ENCODE peak calls at places on chromosomes 1 and 21, in ten cellular contexts. J is epithelial cell of esophagus, E is H9, C is AG09309, X is cardiac muscle cell, U is AG04450, N is progenitor cell of endocrine pancreas, D is Calu3, W is pancreas, H is dorsolateral prefrontal cortex. F is an unnamed sample.
A peak's percentile ranks its signal among the peaks of the same experiment; 100 is the strongest.

GRCh38 chr1:87393437-87394085 is 64.9 kb downstream of the LMO4 start:
- DNase-seq in N (no peak), X (no peak), J (no peak), E (no peak), C (no peak), D (no peak), W (no peak), H (no peak), U (no peak), F (no peak)

GRCh38 chr1:155006601-155007101 is 4.0 kb downstream of the ZBTB7B start:
- DNase-seq in U (no peak), X (peak; percentile 41), H (no peak), W (no peak), E (no peak), J (no peak), N (no peak), C (no peak), D (no peak), F (peak; percentile 39)

GRCh38 chr1:17168480-17168878 is 36.4 kb upstream of the PADI1 start:
- DNase-seq in H (no peak), D (no peak), N (no peak), C (peak; percentile 75), W (no peak), E (no peak), J (no peak), X (peak; percentile 70), U (peak; percentile 48), F (peak; percentile 82)

GRCh38 chr1:233859446-233859845 is 45.0 kb upstream of the SLC35F3 start:
- DNase-seq in W (no peak), U (no peak), D (no peak), H (no peak), X (no peak), E (no peak), J (peak; percentile 65), C (no peak), N (no peak), F (no peak)

GRCh38 chr1:10745886-10746455 is 50.5 kb downstream of the CASZ1 start:
- DNase-seq in N (no peak), U (no peak), E (no peak), D (no peak), J (no peak), X (no peak), C (no peak), W (peak; percentile 47), H (no peak), F (no peak)

GRCh38 chr1:92446990-92447681 is 39.6 kb downstream of the GFI1 start:
- DNase-seq in J (peak; percentile 36), N (no peak), H (no peak), C (no peak), U (no peak), W (no peak), E (peak; percentile 36), X (peak; percentile 24), D (no peak), F (peak; percentile 51)

GRCh38 chr1:49098866-49099265 is 322.2 kb upstream of the BEND5 start:
- DNase-seq in E (no peak), H (no peak), U (no peak), X (no peak), J (no peak), C (no peak), N (no peak), D (no peak), W (no peak), F (no peak)

GRCh38 chr1:76299036-76299435 is 224.5 kb downstream of the ST6GALNAC3 start:
- DNase-seq in U (no peak), D (no peak), W (no peak), N (no peak), J (no peak), H (no peak), X (no peak), C (no peak), E (no peak), F (no peak)

GRCh38 chr21:44734841-44735240 is 23.5 kb upstream of the TSPEAR start:
- DNase-seq in X (no peak), C (no peak), W (no peak), H (no peak), U (no peak), J (no peak), N (no peak), D (no peak), E (peak; percentile 20), F (no peak)

GRCh38 chr1:117812868-117813511 is 116.4 kb downstream of the GDAP2 start:
- DNase-seq in E (no peak), H (no peak), X (peak; percentile 58), J (no peak), C (no peak), D (no peak), U (no peak), W (no peak), N (no peak), F (peak; percentile 83)

GRCh38 chr1:66168919-66169725 is 364.8 kb upstream of the SGIP1 start:
- DNase-seq in U (no peak), H (no peak), J (no peak), D (no peak), W (no peak), N (no peak), X (no peak), E (no peak), C (no peak), F (no peak)

GRCh38 chr1:3026581-3027511 is 5.6 kb downstream of the ACTRT2 start:
- DNase-seq in U (no peak), D (no peak), X (no peak), C (no peak), J (no peak), E (no peak), H (no peak), W (no peak), N (no peak), F (no peak)
- TF ChIP-seq CTCF in U (no peak), D (no peak), X (no peak), C (no peak), J (no peak), E (no peak), H (no peak), W (no peak), N (no peak), F (no peak)

GRCh38 chr1:221442056-221442455 is 299.8 kb downstream of the DUSP10 start:
- DNase-seq in E (no peak), U (no peak), J (no peak), W (no peak), C (no peak), D (no peak), N (no peak), H (no peak), X (no peak), F (no peak)

GRCh38 chr1:221439734-221440436 is 302.0 kb downstream of the DUSP10 start:
- DNase-seq in X (peak; percentile 92), W (no peak), H (no peak), E (no peak), D (peak; percentile 74), J (peak; percentile 96), N (no peak), C (peak; percentile 93), U (peak; percentile 72), F (peak; percentile 97)

GRCh38 chr1:221437924-221438323 is 304.0 kb downstream of the DUSP10 start:
- DNase-seq in N (no peak), X (peak; percentile 61), H (no peak), E (no peak), D (no peak), C (no peak), J (no peak), W (no peak), U (no peak), F (peak; percentile 69)

GRCh38 chr1:221439008-221439733 is 302.7 kb downstream of the DUSP10 start:
- DNase-seq in J (peak; percentile 97), W (no peak), N (no peak), C (no peak), E (no peak), X (peak; percentile 51), U (peak; percentile 61), D (peak; percentile 61), H (no peak), F (peak; percentile 59)

GRCh38 chr1:221440658-221441057 is 301.2 kb downstream of the DUSP10 start:
- DNase-seq in J (peak; percentile 31), N (no peak), H (no peak), C (no peak), E (no peak), W (no peak), X (peak; percentile 48), D (peak; percentile 28), U (no peak), F (peak; percentile 62)
- TF ChIP-seq CTCF in J (no peak), N (no peak), H (no peak), C (no peak), E (no peak), W (no peak), X (no peak), D (no peak), U (no peak), F (peak; percentile 15)

GRCh38 chr1:58206749-58207148 is 339.8 kb downstream of the OMA1 start:
- DNase-seq in E (no peak), X (no peak), W (no peak), D (no peak), J (peak; percentile 26), C (no peak), U (no peak), H (no peak), N (no peak), F (no peak)

GRCh38 chr1:58200437-58200836 is 346.1 kb downstream of the OMA1 start:
- DNase-seq in D (no peak), N (no peak), H (no peak), C (no peak), J (no peak), U (no peak), X (no peak), W (no peak), E (no peak), F (no peak)

GRCh38 chr1:58201492-58202106 is 344.9 kb downstream of the OMA1 start:
- DNase-seq in E (no peak), H (no peak), C (no peak), N (no peak), X (no peak), U (no peak), D (no peak), J (no peak), W (no peak), F (no peak)

GRCh38 chr1:58209578-58209977 is 336.9 kb downstream of the OMA1 start:
- DNase-seq in E (no peak), D (no peak), N (no peak), U (no peak), H (no peak), C (no peak), J (no peak), W (no peak), X (no peak), F (no peak)

DNA sequence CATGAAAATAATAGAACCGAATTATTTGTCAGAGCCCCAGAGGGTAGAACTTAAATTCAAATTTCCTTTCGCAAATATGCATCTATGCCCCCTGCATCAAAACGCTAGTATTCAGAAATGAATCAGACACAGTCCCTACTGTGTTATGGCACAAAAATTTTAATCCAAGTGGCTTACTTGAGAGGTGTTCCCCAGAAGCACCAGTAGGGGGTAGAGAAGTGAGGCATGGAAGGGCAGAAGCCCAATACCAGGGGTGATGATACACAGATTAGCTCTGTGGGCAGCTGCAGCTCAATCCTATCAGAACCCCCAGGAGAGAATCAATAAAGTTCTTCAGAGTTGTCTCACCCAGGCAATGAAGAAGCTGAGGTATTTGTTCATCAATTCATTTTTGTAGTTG is 342.2 kb downstream of the OMA1 start:
- DNase-seq in X (no peak), W (no peak), N (no peak), E (no peak), U (no peak), J (no peak), H (no peak), C (no peak), D (no peak), F (no peak)
- TF ChIP-seq CTCF in X (no peak), W (no peak), N (peak; percentile 41), E (peak; percentile 59), U (peak; percentile 29), J (peak; percentile 4), H (no peak), C (peak; percentile 35), D (no peak), F (no peak)

GRCh38 chr1:3417082-3417728 is 37.3 kb upstream of the ARHGEF16 start:
- DNase-seq in U (no peak), N (no peak), E (no peak), X (no peak), H (no peak), W (no peak), J (no peak), C (no peak), D (no peak), F (no peak)
- TF ChIP-seq CTCF in U (peak; percentile 20), N (peak; percentile 60), E (peak; percentile 83), X (peak; percentile 11), H (no peak), W (peak; percentile 12), J (peak; percentile 14), C (peak; percentile 16), D (no peak), F (peak; percentile 38)